ENCODE peak calls at places on chromosomes 6 and 20, in seven cellular contexts. One of them, this sample, is unnamed.
A peak's percentile ranks its signal among the peaks of the same experiment; 100 is the strongest.

GRCh38 chr6:12911387-12911960 is 194.9 kb downstream of the PHACTR1 start:
- DNase-seq in stimulated activated CD8-positive, alpha-beta memory T cell treated with anti-CD3 and anti-CD28 coated beads, Interleukin-15, amount 100 ng/mL, for 24 hours: no peak
- DNase-seq in pulmonary artery endothelial cell: no peak
- DNase-seq in NCI-H1105 treated with DMSO at 0.1 percent for 48 hours: peak; percentile 55
- DNase-seq in neural crest cell: no peak
- DNase-seq in T-helper 22 cell: no peak
- DNase-seq in SJSA1: no peak
- DNase-seq in this sample: no peak

GRCh38 chr20:17659801-17660200 is 22.2 kb downstream of the RRBP1 start:
- DNase-seq in stimulated activated CD8-positive, alpha-beta memory T cell treated with anti-CD3 and anti-CD28 coated beads, Interleukin-15, amount 100 ng/mL, for 24 hours: no peak
- DNase-seq in pulmonary artery endothelial cell: no peak
- DNase-seq in NCI-H1105 treated with DMSO at 0.1 percent for 48 hours: no peak
- DNase-seq in neural crest cell: no peak
- DNase-seq in T-helper 22 cell: no peak
- DNase-seq in SJSA1: no peak
- DNase-seq in this sample: no peak

GRCh38 chr6:144344651-144345050 is 59.5 kb downstream of the UTRN start:
- DNase-seq in stimulated activated CD8-positive, alpha-beta memory T cell treated with anti-CD3 and anti-CD28 coated beads, Interleukin-15, amount 100 ng/mL, for 24 hours: no peak
- DNase-seq in pulmonary artery endothelial cell: no peak
- DNase-seq in NCI-H1105 treated with DMSO at 0.1 percent for 48 hours: no peak
- DNase-seq in neural crest cell: no peak
- DNase-seq in T-helper 22 cell: no peak
- DNase-seq in SJSA1: no peak
- DNase-seq in this sample: no peak

GRCh38 chr6:27866370-27867050 is 45.7 kb downstream of the OR2B2 start:
- DNase-seq in stimulated activated CD8-positive, alpha-beta memory T cell treated with anti-CD3 and anti-CD28 coated beads, Interleukin-15, amount 100 ng/mL, for 24 hours: no peak
- DNase-seq in pulmonary artery endothelial cell: no peak
- DNase-seq in NCI-H1105 treated with DMSO at 0.1 percent for 48 hours: peak; percentile 84
- DNase-seq in neural crest cell: no peak
- DNase-seq in T-helper 22 cell: no peak
- DNase-seq in SJSA1: peak; percentile 73
- DNase-seq in this sample: peak; percentile 28

GRCh38 chr6:151948007-151948745 is 140.7 kb downstream of the ESR1 start:
- DNase-seq in stimulated activated CD8-positive, alpha-beta memory T cell treated with anti-CD3 and anti-CD28 coated beads, Interleukin-15, amount 100 ng/mL, for 24 hours: no peak
- DNase-seq in pulmonary artery endothelial cell: no peak
- DNase-seq in NCI-H1105 treated with DMSO at 0.1 percent for 48 hours: no peak
- DNase-seq in neural crest cell: no peak
- DNase-seq in T-helper 22 cell: no peak
- DNase-seq in SJSA1: no peak
- DNase-seq in this sample: no peak

GRCh38 chr20:62590301-62591121 is 51.8 kb upstream of the SLCO4A1 start:
- DNase-seq in stimulated activated CD8-positive, alpha-beta memory T cell treated with anti-CD3 and anti-CD28 coated beads, Interleukin-15, amount 100 ng/mL, for 24 hours: no peak
- DNase-seq in pulmonary artery endothelial cell: peak; percentile 13
- DNase-seq in NCI-H1105 treated with DMSO at 0.1 percent for 48 hours: no peak
- DNase-seq in neural crest cell: no peak
- DNase-seq in T-helper 22 cell: no peak
- DNase-seq in SJSA1: no peak
- DNase-seq in this sample: no peak

GRCh38 chr6:36099872-36100483 is 30.3 kb upstream of the MAPK13 start:
- DNase-seq in stimulated activated CD8-positive, alpha-beta memory T cell treated with anti-CD3 and anti-CD28 coated beads, Interleukin-15, amount 100 ng/mL, for 24 hours: no peak
- DNase-seq in pulmonary artery endothelial cell: no peak
- DNase-seq in NCI-H1105 treated with DMSO at 0.1 percent for 48 hours: no peak
- DNase-seq in neural crest cell: no peak
- DNase-seq in T-helper 22 cell: no peak
- DNase-seq in SJSA1: no peak
- DNase-seq in this sample: no peak

GRCh38 chr20:57788936-57789613 is 79.3 kb upstream of the PMEPA1 start:
- DNase-seq in stimulated activated CD8-positive, alpha-beta memory T cell treated with anti-CD3 and anti-CD28 coated beads, Interleukin-15, amount 100 ng/mL, for 24 hours: no peak
- DNase-seq in pulmonary artery endothelial cell: no peak
- DNase-seq in NCI-H1105 treated with DMSO at 0.1 percent for 48 hours: no peak
- DNase-seq in neural crest cell: no peak
- DNase-seq in T-helper 22 cell: no peak
- DNase-seq in SJSA1: no peak
- DNase-seq in this sample: no peak

This sample was measured in effector memory CD4-positive, alpha-beta T cell.